ENCODE peak calls at places on chromosomes 13 and 19, in six cellular contexts. T is A549, U is fibroblast of lung, I is astrocyte of the spinal cord, C is osteoblast, B is choroid plexus epithelial cell. Q is an unnamed sample.
A peak's percentile ranks its signal among the peaks of the same experiment; 100 is the strongest.

GRCh38 chr13:59374720-59375119 is 789.0 kb downstream of the DIAPH3 start:
- DNase-seq in T (no peak), U (no peak), I (no peak), C (no peak), B (no peak), Q (no peak)

GRCh38 chr19:12997225-12997966 is 2.1 kb downstream of the NFIX start:
- DNase-seq in T (no peak), U (no peak), I (no peak), C (no peak), B (no peak), Q (no peak)

GRCh38 chr13:53112522-53112921 is 83.9 kb downstream of the OLFM4 start:
- DNase-seq in T (no peak), U (no peak), I (no peak), C (no peak), B (no peak), Q (no peak)

GRCh38 chr13:30394798-30395191 is 27.5 kb upstream of the UBE2L5 start:
- DNase-seq in T (no peak), U (no peak), I (peak; percentile 48), C (no peak), B (peak; percentile 31), Q (no peak)

GRCh38 chr19:52638601-52639000 is 446 bp upstream of the ZNF83 start:
- DNase-seq in T (no peak), U (peak; percentile 74), I (no peak), C (peak; percentile 69), B (no peak), Q (peak; percentile 12)

GRCh38 chr19:13007292-13008045 is 12.2 kb downstream of the NFIX start:
- DNase-seq in T (no peak), U (no peak), I (no peak), C (no peak), B (no peak), Q (no peak)

GRCh38 chr19:15616627-15617270 is 1.7 kb downstream of the CYP4F8 start:
- DNase-seq in T (no peak), U (no peak), I (no peak), C (no peak), B (no peak), Q (no peak)

GRCh38 chr13:79401259-79402071 is 4.6 kb downstream of the RBM26 start:
- DNase-seq in T (no peak), U (no peak), I (no peak), C (no peak), B (no peak), Q (no peak)

GRCh38 chr13:90686438-90686837 is 661.0 kb upstream of the MIR17HG start:
- DNase-seq in T (no peak), U (peak; percentile 92), I (peak; percentile 49), C (peak; percentile 44), B (peak; percentile 91), Q (peak; percentile 58)

GRCh38 chr13:44147648-44148047 is 226.0 kb upstream of the SERP2 start:
- DNase-seq in T (no peak), U (no peak), I (no peak), C (no peak), B (no peak), Q (no peak)

GRCh38 chr13:73449258-73449657 is 390.5 kb downstream of the KLF5 start:
- DNase-seq in T (no peak), U (peak; percentile 58), I (no peak), C (no peak), B (no peak), Q (peak; percentile 44)

GRCh38 chr19:32373614-32374295 is 28.3 kb downstream of the ZNF507 start:
- DNase-seq in T (peak; percentile 96), U (peak; percentile 100), I (peak; percentile 98), C (peak; percentile 65), B (peak; percentile 99), Q (peak; percentile 84)

GRCh38 chr19:55481148-55482127 is 3.5 kb upstream of the NAT14 start:
- DNase-seq in T (no peak), U (no peak), I (no peak), C (no peak), B (no peak), Q (no peak)

GRCh38 chr13:42658019-42658418 is 84.1 kb downstream of the TNFSF11 start:
- DNase-seq in T (no peak), U (no peak), I (no peak), C (no peak), B (no peak), Q (no peak)

GRCh38 chr19:5889288-5889971 is 14.2 kb downstream of the NDUFA11 start:
- DNase-seq in T (no peak), U (no peak), I (no peak), C (peak; percentile 83), B (peak; percentile 45), Q (no peak)

GRCh38 chr19:55275851-55276719 is 3.8 kb downstream of the HSPBP1 start:
- DNase-seq in T (no peak), U (no peak), I (no peak), C (no peak), B (no peak), Q (no peak)

GRCh38 chr19:2736550-2737190 is 3.1 kb downstream of the SLC39A3 start:
- DNase-seq in T (no peak), U (no peak), I (no peak), C (peak; percentile 90), B (no peak), Q (no peak)

GRCh38 chr19:3679138-3679537 is 21.1 kb downstream of the PIP5K1C start:
- DNase-seq in T (no peak), U (no peak), I (no peak), C (no peak), B (no peak), Q (no peak)

GRCh38 chr13:41621716-41622508 is 164.6 kb downstream of the RGCC start:
- DNase-seq in T (no peak), U (peak; percentile 65), I (no peak), C (no peak), B (peak; percentile 70), Q (no peak)

DNA sequence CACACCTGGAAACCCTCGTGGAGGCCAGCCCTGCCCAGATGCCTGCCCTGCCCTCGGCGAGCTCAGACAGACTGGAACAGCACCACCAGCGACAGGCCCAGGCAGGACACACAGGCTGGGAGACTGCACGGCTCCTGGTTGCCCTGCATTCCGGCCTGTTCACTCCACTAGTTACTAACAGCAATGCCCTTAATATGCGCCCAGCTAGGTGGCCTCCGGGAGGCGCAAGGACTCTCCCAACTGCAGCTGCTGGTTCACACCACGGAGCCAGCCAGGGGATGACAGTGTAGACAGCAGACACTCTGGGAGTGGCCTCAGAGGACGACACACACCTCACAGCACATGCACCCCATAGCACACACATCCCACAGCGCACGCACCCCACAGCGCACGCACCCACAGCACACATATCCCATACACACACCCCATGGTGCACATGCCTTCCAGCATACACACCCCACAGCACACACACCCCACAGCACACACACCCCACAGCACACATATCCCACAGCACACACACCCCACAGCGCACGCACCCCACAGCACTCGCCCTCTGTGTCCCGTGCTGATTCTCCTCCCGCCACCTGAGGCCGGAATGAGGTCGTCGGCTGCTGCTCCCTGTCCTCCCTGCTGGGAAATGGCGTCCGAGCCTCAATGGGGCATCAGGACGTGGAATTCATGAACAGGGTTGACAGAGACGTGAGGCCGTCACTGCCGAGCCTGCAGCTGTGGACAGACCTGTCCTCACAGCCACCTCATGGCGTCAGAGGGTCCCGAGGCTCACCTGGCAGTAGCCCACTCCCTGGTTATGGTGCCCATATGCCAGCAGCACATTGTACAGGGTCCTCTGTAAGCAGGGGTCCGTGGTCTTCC is 13.6 kb downstream of the GRTP1 start:
- DNase-seq in T (no peak), U (no peak), I (no peak), C (peak; percentile 48), B (no peak), Q (no peak)
- TF ChIP-seq CTCF in T (no peak), U (no peak), I (no peak), C (no peak), B (peak; percentile 18), Q (no peak)

DNA sequence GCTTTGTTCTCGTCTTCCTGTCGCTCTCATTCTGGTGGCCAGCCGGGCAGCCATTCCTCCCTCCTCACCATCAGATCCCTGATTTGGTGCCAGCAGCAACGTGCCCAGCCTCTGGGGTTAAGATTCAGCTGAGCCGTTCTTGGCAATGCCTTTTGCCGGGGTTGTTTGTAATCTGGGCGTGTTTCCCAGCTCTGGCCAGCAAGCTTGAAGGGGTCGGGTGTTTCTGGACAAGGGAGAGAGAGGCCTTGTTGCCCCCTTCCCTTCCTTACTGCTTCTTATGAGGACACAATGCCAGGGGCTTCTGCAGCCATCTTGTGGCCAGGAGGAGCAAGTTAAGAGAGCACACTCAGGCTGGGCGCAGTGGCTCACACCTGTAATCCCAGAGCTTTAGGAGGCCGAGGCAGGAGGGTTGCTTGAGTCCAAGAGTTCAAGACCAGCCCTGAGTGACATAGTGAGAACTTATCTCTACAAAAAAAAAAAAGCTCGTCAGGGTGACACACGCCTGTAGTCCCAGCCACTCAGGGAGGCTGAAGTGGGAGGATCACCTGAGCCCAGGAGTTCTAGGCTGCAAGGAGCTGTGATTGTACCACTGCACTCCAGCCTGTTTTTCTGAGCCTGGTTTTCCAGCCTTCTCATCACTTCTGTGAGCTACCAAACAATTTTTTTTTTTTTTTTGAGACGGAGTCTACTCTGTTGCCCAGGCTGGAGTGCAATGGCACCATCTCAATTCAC is 10.7 kb upstream of the CRTC1 start:
- DNase-seq in T (no peak), U (peak; percentile 60), I (peak; percentile 59), C (peak; percentile 94), B (peak; percentile 49), Q (no peak)
- TF ChIP-seq CTCF in T (peak; percentile 22), U (peak; percentile 34), I (peak; percentile 52), C (peak; percentile 48), B (peak; percentile 50), Q (no peak)

DNA sequence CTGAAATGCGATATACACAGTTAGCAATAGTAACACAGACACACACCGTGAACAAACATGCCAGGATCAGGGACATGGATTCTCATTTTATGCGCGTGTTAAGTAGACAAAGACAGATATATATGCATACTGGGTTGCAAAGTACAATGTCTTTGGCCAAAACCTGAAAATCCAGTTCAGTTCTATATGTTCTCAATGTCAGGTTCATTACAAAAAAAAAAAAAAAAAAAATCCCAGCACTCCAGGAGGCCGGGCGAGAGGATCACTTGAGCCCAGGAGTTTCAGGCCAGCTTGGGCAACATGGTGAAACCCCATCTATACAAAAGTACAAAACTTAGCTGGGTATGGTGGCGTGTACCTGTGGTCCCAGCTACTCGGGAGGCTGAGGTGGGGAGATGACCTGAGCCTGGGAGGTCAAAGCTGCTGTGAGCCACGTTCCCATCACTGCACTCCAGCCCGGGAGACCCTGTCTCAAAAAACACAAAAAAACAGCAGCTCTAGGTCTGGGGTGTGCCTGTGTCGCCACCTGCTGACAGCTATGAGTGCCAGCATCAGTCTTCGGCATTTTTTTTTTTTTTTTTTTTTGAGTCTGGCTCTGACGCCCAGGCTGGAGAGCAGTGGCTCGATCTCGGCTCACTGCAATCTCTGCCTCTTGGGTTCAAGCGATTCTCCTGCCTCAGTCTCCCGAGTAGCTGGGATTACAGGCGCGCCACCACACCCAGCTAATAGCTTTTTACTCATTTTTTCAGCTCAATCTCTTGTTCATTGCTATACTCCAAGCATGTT is 10.3 kb downstream of the AP2S1 start:
- DNase-seq in T (no peak), U (peak; percentile 51), I (peak; percentile 60), C (peak; percentile 88), B (peak; percentile 80), Q (no peak)
- TF ChIP-seq CTCF in T (peak; percentile 96), U (peak; percentile 87), I (peak; percentile 82), C (peak; percentile 89), B (peak; percentile 87), Q (peak; percentile 90)

DNA sequence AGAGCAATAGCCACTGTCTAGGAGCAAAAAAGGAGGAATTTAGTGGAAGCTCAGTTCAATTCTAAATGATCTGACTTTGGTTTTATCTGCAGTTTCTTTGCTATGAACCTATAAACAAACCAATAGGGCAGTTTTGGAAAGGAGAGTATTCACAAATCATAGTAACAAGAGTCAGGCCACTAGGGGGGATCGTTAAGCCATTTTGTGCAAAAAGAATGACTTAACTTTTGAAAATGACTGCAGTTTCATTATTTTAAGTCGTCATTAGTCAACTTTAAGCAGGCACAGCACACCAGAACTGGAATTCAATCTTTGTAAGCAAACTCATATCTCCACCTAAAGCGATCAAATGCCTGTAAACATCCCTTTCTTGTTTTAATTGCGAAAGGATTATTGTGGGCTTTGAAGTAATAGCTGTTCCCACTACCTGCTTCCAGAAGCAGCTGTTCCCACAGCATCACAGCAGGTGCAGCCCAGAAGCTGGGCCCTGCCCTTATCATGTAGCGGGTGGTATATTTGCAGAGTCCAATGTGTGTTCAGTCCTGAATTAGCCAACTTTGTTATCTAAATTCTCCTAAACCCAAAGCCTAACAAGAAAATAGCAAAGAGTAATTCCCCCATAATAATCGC is 51.5 kb downstream of the SOX21 start:
- DNase-seq in T (peak; percentile 11), U (peak; percentile 11), I (peak; percentile 34), C (no peak), B (peak; percentile 54), Q (no peak)
- TF ChIP-seq CTCF in T (peak; percentile 39), U (peak; percentile 35), I (peak; percentile 39), C (peak; percentile 51), B (peak; percentile 52), Q (no peak)

Q was measured in RWPE1.